ENCODE peak calls at places on chromosomes 5 and 9, in four cellular contexts. One of them, this sample, is unnamed.

GRCh38 chr5:146772881-146773440 is 105.6 kb downstream of the PPP2R2B start:
- DNase-seq in substantia nigra: no peak
- DNase-seq in uterus: no peak
- DNase-seq in activated CD8-positive, alpha-beta memory T cell treated with anti-CD3 and anti-CD28 coated beads, Interleukin-2, amount 50 U/mL, for 4 hours: no peak
- DNase-seq in this sample: no peak

GRCh38 chr9:100472725-100473261 is at the start of gene TMEFF1:
- DNase-seq in substantia nigra: peak
- DNase-seq in uterus: no peak
- DNase-seq in activated CD8-positive, alpha-beta memory T cell treated with anti-CD3 and anti-CD28 coated beads, Interleukin-2, amount 50 U/mL, for 4 hours: peak
- DNase-seq in this sample: peak

GRCh38 chr9:107684224-107684623 is 194.7 kb upstream of the KLF4 start:
- DNase-seq in substantia nigra: no peak
- DNase-seq in uterus: no peak
- DNase-seq in activated CD8-positive, alpha-beta memory T cell treated with anti-CD3 and anti-CD28 coated beads, Interleukin-2, amount 50 U/mL, for 4 hours: no peak
- DNase-seq in this sample: no peak

GRCh38 chr9:76876098-76876497 is 29.8 kb downstream of the PRUNE2 start:
- DNase-seq in substantia nigra: no peak
- DNase-seq in uterus: peak
- DNase-seq in activated CD8-positive, alpha-beta memory T cell treated with anti-CD3 and anti-CD28 coated beads, Interleukin-2, amount 50 U/mL, for 4 hours: no peak
- DNase-seq in this sample: no peak

GRCh38 chr5:119037496-119038215 is 33.2 kb upstream of the DMXL1 start:
- DNase-seq in substantia nigra: no peak
- DNase-seq in uterus: no peak
- DNase-seq in activated CD8-positive, alpha-beta memory T cell treated with anti-CD3 and anti-CD28 coated beads, Interleukin-2, amount 50 U/mL, for 4 hours: no peak
- DNase-seq in this sample: no peak

GRCh38 chr5:1437452-1437851 is 7.8 kb downstream of the SLC6A3 start:
- DNase-seq in substantia nigra: no peak
- DNase-seq in uterus: no peak
- DNase-seq in activated CD8-positive, alpha-beta memory T cell treated with anti-CD3 and anti-CD28 coated beads, Interleukin-2, amount 50 U/mL, for 4 hours: no peak
- DNase-seq in this sample: peak

GRCh38 chr9:91186311-91187101 is 175.2 kb downstream of the AUH start:
- DNase-seq in substantia nigra: no peak
- DNase-seq in uterus: no peak
- DNase-seq in activated CD8-positive, alpha-beta memory T cell treated with anti-CD3 and anti-CD28 coated beads, Interleukin-2, amount 50 U/mL, for 4 hours: no peak
- DNase-seq in this sample: no peak

GRCh38 chr9:89173072-89173471 is 5.5 kb downstream of the SHC3 start:
- DNase-seq in substantia nigra: no peak
- DNase-seq in uterus: no peak
- DNase-seq in activated CD8-positive, alpha-beta memory T cell treated with anti-CD3 and anti-CD28 coated beads, Interleukin-2, amount 50 U/mL, for 4 hours: no peak
- DNase-seq in this sample: no peak

GRCh38 chr5:147576646-147577535 is 67.0 kb upstream of the DPYSL3 start:
- DNase-seq in substantia nigra: peak
- DNase-seq in uterus: peak
- DNase-seq in activated CD8-positive, alpha-beta memory T cell treated with anti-CD3 and anti-CD28 coated beads, Interleukin-2, amount 50 U/mL, for 4 hours: no peak
- DNase-seq in this sample: peak